ENCODE peak calls at places on chromosomes 11 and 22, in six cellular contexts. Z is kidney; L is neural progenitor cell; S is right lobe of liver; W is CD8-positive, alpha-beta memory T cell; C is HCT116. T is an unnamed sample. For H3K9me3 and H3K4me1, the result is how much of the 10 kb centered on the place peaks cover.

GRCh38 chr11:45593992-45594391 is 71.4 kb downstream of the CHST1 start:
- DNase-seq in L (no peak), Z (no peak), S (no peak), C (peak), W (no peak), T (no peak)

GRCh38 chr11:48001438-48002021 is 21.2 kb downstream of the PTPRJ start:
- DNase-seq in W (peak), Z (no peak), S (peak), C (no peak), L (no peak), T (no peak)

GRCh38 chr11:66762088-66762487 is 33.1 kb upstream of the SPTBN2 start:
- DNase-seq in Z (no peak), W (no peak), L (no peak), C (no peak), S (no peak), T (no peak)

GRCh38 chr11:94128171-94128745 is 383 bp upstream of the PANX1 start:
- DNase-seq in C (no peak), L (no peak), W (no peak), Z (peak), S (peak), T (no peak)

GRCh38 chr11:120660024-120660565 is 148.5 kb downstream of the GRIK4 start:
- DNase-seq in C (peak), L (peak), W (no peak), Z (no peak), S (peak), T (no peak)

GRCh38 chr22:50249382-50250248 is 1.4 kb downstream of the HDAC10 start:
- DNase-seq in S (no peak), L (no peak), C (no peak), Z (no peak), W (no peak), T (no peak)

GRCh38 chr22:36143066-36143815 is 17.3 kb downstream of the APOL3 start:
- DNase-seq in C (no peak), Z (no peak), W (no peak), L (no peak), S (peak), T (no peak)

GRCh38 chr11:111777094-111778046 is 11.2 kb upstream of the PPP2R1B start:
- DNase-seq in L (peak), W (no peak), Z (no peak), S (no peak), C (peak), T (no peak)

GRCh38 chr11:73350908-73351636 is 25.1 kb upstream of the RELT start:
- DNase-seq in L (peak), Z (no peak), C (peak), S (no peak), W (peak), T (no peak)

GRCh38 chr11:9265211-9266131 is at the start of gene DENND5A:
- DNase-seq in L (peak), S (peak), W (peak), C (peak), Z (peak), T (peak)

GRCh38 chr22:24937114-24937513 is 9.4 kb downstream of the LHFPL7 start:
- DNase-seq in S (no peak), C (no peak), W (no peak), Z (no peak), L (peak), T (no peak)

GRCh38 chr11:133531971-133532651 is at the start of gene OPCML:
- DNase-seq in W (no peak), L (peak), C (no peak), S (no peak), Z (no peak), T (no peak)

GRCh38 chr11:72236083-72236697 is 7.8 kb downstream of the PHOX2A start:
- DNase-seq in S (no peak), C (no peak), L (no peak), Z (no peak), W (no peak), T (no peak)

GRCh38 chr11:27596388-27596787 is 89.8 kb upstream of the LIN7C start:
- DNase-seq in S (no peak), Z (no peak), L (no peak), W (no peak), C (no peak), T (no peak)

GRCh38 chr11:116742104-116742503 is 30.7 kb downstream of the BUD13 start:
- DNase-seq in W (no peak), C (no peak), Z (no peak), S (no peak), L (no peak), T (no peak)

GRCh38 chr11:70608568-70609314 is 210.4 kb downstream of the CTTN start:
- DNase-seq in Z (peak), C (no peak), L (peak), S (peak), W (no peak), T (no peak)

GRCh38 chr22:49784987-49785614 is 42.6 kb downstream of the BRD1 start:
- DNase-seq in S (no peak), C (no peak), L (no peak), W (no peak), Z (peak), T (no peak)

GRCh38 chr22:31923166-31923565 is 21.2 kb upstream of the YWHAH start:
- DNase-seq in Z (no peak), W (no peak), S (no peak), C (no peak), L (no peak), T (no peak)

GRCh38 chr11:131659931-131660330 is 289.5 kb downstream of the NTM start:
- DNase-seq in S (no peak), W (no peak), Z (no peak), L (no peak), C (no peak), T (no peak)

GRCh38 chr22:21778705-21779363 is 43.2 kb upstream of the YPEL1 start:
- DNase-seq in S (no peak), Z (no peak), W (no peak), C (no peak), L (no peak), T (no peak)

GRCh38 chr11:12411806-12412727 is 34.7 kb downstream of the PARVA start:
- DNase-seq in W (no peak), S (no peak), L (peak), C (peak), Z (peak), T (peak)

GRCh38 chr11:122439911-122440782 is 215.4 kb upstream of the UBASH3B start:
- DNase-seq in Z (no peak), S (peak), W (no peak), L (peak), C (no peak), T (peak)

GRCh38 chr11:111762981-111763643 is 3.1 kb downstream of the PPP2R1B start:
- DNase-seq in C (no peak), S (no peak), L (peak), Z (no peak), W (no peak), T (no peak)

GRCh38 chr11:61541568-61541967 is 33.0 kb downstream of the LRRC10B start:
- DNase-seq in S (no peak), L (peak), C (peak), W (no peak), Z (no peak), T (no peak)

GRCh38 chr11:90913131-90913668 is 690.4 kb upstream of the CHORDC1 start:
- DNase-seq in S (no peak), W (no peak), Z (no peak), L (no peak), C (no peak), T (no peak)

GRCh38 chr11:124586247-124586860 is 16.6 kb downstream of the OR8A1 start:
- DNase-seq in L (peak), Z (no peak), C (peak), S (peak), W (peak), T (peak)

GRCh38 chr22:46514592-46515207 is 22.7 kb downstream of the CELSR1 start:
- DNase-seq in Z (peak), C (no peak), L (no peak), W (no peak), S (no peak), T (no peak)

GRCh38 chr11:18408558-18409242 is 3.4 kb upstream of the LDHC start:
- DNase-seq in C (no peak), Z (no peak), L (no peak), W (no peak), S (no peak), T (no peak)

GRCh38 chr11:44880511-44880910 is 70.2 kb downstream of the TP53I11 start:
- DNase-seq in W (no peak), Z (no peak), L (no peak), C (no peak), S (no peak), T (no peak)

GRCh38 chr11:124863137-124863825 is 2.0 kb upstream of the ROBO3 start:
- DNase-seq in S (no peak), W (no peak), C (no peak), L (peak), Z (peak), T (no peak)

GRCh38 chr11:130077671-130078468 is 8.2 kb downstream of the APLP2 start:
- DNase-seq in S (no peak), L (no peak), C (no peak), Z (no peak), W (no peak), T (no peak)

GRCh38 chr11:80587906-80588305 is 1147.1 kb upstream of the TENM4 start:
- DNase-seq in Z (no peak), W (no peak), L (no peak), C (no peak), S (no peak), T (no peak)

GRCh38 chr11:2093575-2094353 is 45.4 kb downstream of the IGF2 start:
- DNase-seq in Z (peak), W (no peak), S (peak), C (no peak), L (no peak), T (peak)

GRCh38 chr11:61895046-61895717 is 3.8 kb upstream of the FADS3 start:
- DNase-seq in Z (no peak), W (no peak), S (no peak), L (no peak), C (no peak), T (no peak)

GRCh38 chr22:39508393-39508792 is 6.3 kb downstream of the MIEF1 start:
- DNase-seq in Z (no peak), W (no peak), C (no peak), S (no peak), L (no peak), T (no peak)

GRCh38 chr22:39512026-39512425 is 8.3 kb upstream of the ATF4 start:
- DNase-seq in W (no peak), S (peak), L (no peak), Z (peak), C (no peak), T (peak)

GRCh38 chr22:39513791-39514190 is 6.6 kb upstream of the ATF4 start:
- DNase-seq in W (no peak), L (no peak), S (peak), Z (peak), C (no peak), T (no peak)

GRCh38 chr22:39511226-39511625 is 9.1 kb upstream of the ATF4 start:
- DNase-seq in C (no peak), Z (peak), L (no peak), W (no peak), S (peak), T (peak)

GRCh38 chr22:39510529-39511149 is 8.5 kb downstream of the MIEF1 start:
- DNase-seq in C (no peak), L (no peak), Z (no peak), W (no peak), S (no peak), T (no peak)
- H3K27ac ChIP-seq in C (no peak), L (no peak), Z (no peak), W (no peak), S (no peak), T (no peak)

GRCh38 chr22:48551061-48551460 is 1276.6 kb downstream of the BRD1 start:
- DNase-seq in S (no peak), L (no peak), Z (no peak), C (no peak), W (no peak), T (no peak)
- H3K9me3 ChIP-seq in S (under half), L (under half), Z (under half), C (under half), W (under half), T (under half)

GRCh38 chr11:77086521-77087472 is 15.8 kb upstream of the OMP start:
- DNase-seq in Z (peak), L (no peak), S (peak), C (no peak), W (no peak), T (peak)
- H3K4me1 ChIP-seq in Z (under half), L (under half), S (under half), C (under half), W (under half), T (under half)

DNA sequence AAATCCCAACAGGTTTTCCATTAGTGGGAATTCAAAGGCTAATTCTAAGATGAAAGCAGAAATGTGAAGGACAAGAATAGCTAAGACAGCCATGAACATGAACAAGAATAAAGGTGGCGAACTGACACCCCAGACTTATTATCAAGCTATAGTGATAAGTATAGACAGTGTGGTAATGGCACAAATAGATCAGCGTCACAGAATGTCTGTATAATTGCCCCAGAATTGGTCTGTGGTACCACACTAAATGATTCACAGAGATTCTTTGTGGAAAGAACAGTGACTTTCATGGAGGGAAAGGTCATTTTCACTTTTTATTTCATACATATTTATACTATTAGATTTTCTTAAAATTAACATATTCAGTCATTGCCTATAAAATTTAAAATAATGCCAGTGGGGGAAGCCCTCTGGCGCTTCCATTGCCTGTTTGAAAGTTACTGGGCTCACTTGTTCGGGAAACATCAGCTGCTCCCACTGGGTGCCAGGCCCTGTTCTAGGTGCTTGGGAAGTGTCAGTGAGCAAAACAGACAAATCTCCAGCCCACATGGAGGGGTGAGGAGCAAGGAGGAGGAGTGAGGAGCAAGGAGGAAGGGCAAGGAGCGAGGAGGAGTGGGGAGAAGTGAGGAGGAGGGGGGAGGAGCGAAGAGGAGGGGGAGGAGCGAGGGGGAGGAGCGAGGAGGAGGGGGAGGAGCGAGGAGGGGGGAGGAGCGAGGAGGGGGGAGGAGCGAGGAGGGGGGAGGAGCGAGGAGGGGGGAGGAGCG is 11.3 kb upstream of the NLRP6 start:
- DNase-seq in Z (peak), S (no peak), L (no peak), C (no peak), W (peak), T (peak)
- H3K27ac ChIP-seq in Z (no peak), S (no peak), L (no peak), C (no peak), W (no peak), T (no peak)

DNA sequence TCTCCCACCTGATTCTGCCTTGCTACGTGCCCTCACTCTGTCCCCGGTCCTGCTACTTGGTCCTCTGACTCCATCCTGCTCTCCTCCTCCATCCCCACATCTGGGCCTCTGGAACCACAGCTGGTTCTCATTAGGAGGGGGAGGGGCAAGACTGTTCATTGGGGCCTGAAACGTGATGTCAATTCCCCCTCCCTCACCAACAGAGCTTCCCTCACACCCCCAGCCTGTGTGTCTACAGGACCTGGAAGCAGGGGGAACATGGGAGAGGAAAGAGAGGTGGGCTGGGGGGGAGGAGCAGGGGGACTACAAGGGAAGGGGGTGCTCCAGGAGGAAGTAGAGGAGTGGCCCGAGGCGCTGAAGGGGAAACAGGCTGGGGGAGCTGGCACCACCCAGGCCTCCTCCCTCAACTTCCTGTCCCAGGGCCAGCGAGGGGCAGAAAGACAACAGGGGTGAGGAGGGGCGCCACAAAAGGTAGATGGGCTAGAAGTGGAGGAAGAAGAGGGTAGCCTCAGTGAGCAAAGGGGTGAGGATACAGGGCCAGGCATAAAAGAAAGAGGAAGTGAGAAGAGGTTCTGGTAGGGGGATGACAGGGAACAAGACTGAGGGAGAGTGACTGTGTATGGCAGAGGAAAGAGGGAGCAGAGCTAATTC is 8.9 kb downstream of the DCHS1 start:
- DNase-seq in W (no peak), S (peak), Z (peak), C (no peak), L (no peak), T (no peak)
- H3K9me3 ChIP-seq in W (under half), S (under half), Z (under half), C (under half), L (under half), T (under half)